ENCODE peak calls at places on chromosomes 2 and 18, in eight cellular contexts. W, D, F, E, G, I, U and M are unnamed samples.

GRCh38 chr2:27681844-27682243 is 18.2 kb downstream of the SLC4A1AP start:
- DNase-seq in W (peak; percentile 69), D (peak; percentile 51), F (peak; percentile 37), E (no peak), G (no peak), I (peak; percentile 62), U (no peak), M (no peak)

GRCh38 chr18:38402509-38402908 is 836.9 kb upstream of the CELF4 start:
- DNase-seq in W (no peak), D (no peak), F (no peak), E (no peak), G (no peak), I (no peak), U (no peak), M (no peak)

GRCh38 chr2:229089806-229090205 is 181.3 kb downstream of the PID1 start:
- DNase-seq in W (peak; percentile 61), D (no peak), F (no peak), E (no peak), G (no peak), I (peak; percentile 34), U (no peak), M (no peak)

GRCh38 chr2:18883626-18884456 is 294.5 kb upstream of the NT5C1B start:
- DNase-seq in W (peak; percentile 53), D (peak; percentile 62), F (peak; percentile 32), E (no peak), G (no peak), I (peak; percentile 38), U (no peak), M (peak; percentile 46)

GRCh38 chr2:160970052-160970846 is 190.0 kb upstream of the TANK start:
- DNase-seq in W (peak; percentile 83), D (peak; percentile 82), F (peak; percentile 39), E (no peak), G (peak; percentile 9), I (peak; percentile 87), U (no peak), M (peak; percentile 77)

GRCh38 chr2:69616755-69617154 is 26.8 kb downstream of the AAK1 start:
- DNase-seq in W (no peak), D (no peak), F (peak; percentile 58), E (no peak), G (peak; percentile 54), I (no peak), U (no peak), M (peak; percentile 39)

GRCh38 chr2:222561817-222562424 is 94.0 kb downstream of the FARSB start:
- DNase-seq in W (peak; percentile 54), D (peak; percentile 22), F (peak; percentile 39), E (no peak), G (peak; percentile 71), I (peak; percentile 63), U (no peak), M (peak; percentile 78)

GRCh38 chr2:19536136-19536535 is 177.7 kb upstream of the OSR1 start:
- DNase-seq in W (peak; percentile 64), D (no peak), F (peak; percentile 46), E (no peak), G (no peak), I (no peak), U (no peak), M (no peak)

GRCh38 chr2:237866119-237866621 is 6.7 kb downstream of the RAMP1 start:
- DNase-seq in W (peak; percentile 48), D (peak; percentile 78), F (no peak), E (no peak), G (no peak), I (peak; percentile 77), U (peak; percentile 18), M (peak; percentile 43)

GRCh38 chr18:77016133-77016839 is 116.3 kb downstream of the MBP start:
- DNase-seq in W (no peak), D (no peak), F (no peak), E (no peak), G (no peak), I (no peak), U (no peak), M (no peak)

GRCh38 chr18:54090856-54091255 is 133.6 kb downstream of the MBD2 start:
- DNase-seq in W (no peak), D (no peak), F (peak; percentile 41), E (no peak), G (no peak), I (no peak), U (no peak), M (peak; percentile 14)

GRCh38 chr2:140509765-140510164 is 1621.1 kb downstream of the LRP1B start:
- DNase-seq in W (no peak), D (no peak), F (no peak), E (no peak), G (no peak), I (no peak), U (no peak), M (no peak)

DNA sequence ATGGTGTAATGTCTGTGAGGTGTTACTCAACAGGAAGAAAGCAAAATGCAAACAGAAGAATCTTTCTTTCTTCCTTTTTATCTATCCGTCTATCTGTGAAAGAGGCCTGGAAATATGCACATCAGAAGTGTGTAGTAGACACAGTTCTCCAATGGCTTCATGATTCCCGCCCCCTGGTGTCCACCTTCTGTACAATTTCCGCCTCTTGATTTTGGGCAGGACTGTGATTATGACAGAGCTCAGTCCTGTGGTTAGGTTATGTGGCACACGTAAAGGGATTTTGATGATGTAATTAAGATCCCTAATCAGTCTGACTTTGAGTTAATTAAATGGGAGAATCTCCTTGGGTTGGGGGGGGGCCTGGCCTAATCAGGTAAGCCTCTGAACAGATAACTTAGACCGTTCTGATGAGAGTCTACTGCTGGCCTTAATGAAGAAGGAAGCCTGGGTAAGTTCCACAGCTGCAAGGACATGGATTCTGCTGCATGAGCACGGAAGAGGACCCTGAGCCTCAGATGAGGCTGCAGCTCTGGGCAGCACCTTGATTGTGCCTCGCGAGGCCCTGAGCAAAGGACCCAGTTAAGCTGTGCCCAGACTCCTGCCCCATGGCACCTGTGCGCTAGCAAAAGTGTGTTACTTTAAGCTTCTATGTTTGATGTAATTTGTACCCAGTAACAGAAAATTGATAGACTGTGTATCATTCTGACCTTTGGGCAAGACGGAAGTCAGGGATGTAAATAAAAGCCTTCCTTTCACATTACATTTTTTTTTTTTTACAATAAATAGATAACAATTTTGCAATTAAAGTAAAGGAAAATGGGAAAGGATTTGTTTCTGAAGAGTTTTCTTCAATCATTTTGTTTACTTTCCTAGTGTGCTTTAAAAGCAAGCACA is 11.3 kb upstream of the KCNF1 start:
- DNase-seq in W (no peak), D (peak; percentile 10), F (peak; percentile 69), E (no peak), G (peak; percentile 74), I (no peak), U (no peak), M (peak; percentile 82)
- TF ChIP-seq CTCF in W (peak; percentile 9), D (peak; percentile 21), F (peak; percentile 43), E (no peak), G (no peak), I (peak; percentile 25), U (no peak), M (peak; percentile 30)

DNA sequence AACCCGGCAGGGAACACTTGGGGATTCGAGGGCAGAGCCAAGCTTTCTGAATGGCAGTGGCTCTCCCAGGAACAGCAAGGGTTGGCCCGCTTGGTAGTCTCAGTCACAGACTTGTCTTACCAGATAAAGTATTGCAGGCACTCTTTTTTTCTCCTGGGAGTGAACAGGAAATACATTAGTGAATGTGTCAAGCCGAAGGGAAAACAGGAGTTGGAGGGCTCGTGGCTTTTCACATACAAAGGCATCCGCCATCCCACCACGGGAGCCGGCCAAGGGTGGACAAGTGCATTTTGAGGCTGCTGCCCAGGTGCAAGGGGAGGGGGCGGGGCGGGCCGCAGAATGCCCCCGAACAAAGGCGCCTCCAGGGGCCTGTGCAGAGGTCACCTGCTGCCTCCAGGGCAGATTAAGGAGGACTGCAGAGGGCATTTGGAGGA is 163.3 kb upstream of the SIX3 start:
- DNase-seq in W (no peak), D (no peak), F (no peak), E (no peak), G (no peak), I (no peak), U (no peak), M (no peak)
- TF ChIP-seq CTCF in W (no peak), D (no peak), F (no peak), E (no peak), G (no peak), I (no peak), U (no peak), M (no peak)

DNA sequence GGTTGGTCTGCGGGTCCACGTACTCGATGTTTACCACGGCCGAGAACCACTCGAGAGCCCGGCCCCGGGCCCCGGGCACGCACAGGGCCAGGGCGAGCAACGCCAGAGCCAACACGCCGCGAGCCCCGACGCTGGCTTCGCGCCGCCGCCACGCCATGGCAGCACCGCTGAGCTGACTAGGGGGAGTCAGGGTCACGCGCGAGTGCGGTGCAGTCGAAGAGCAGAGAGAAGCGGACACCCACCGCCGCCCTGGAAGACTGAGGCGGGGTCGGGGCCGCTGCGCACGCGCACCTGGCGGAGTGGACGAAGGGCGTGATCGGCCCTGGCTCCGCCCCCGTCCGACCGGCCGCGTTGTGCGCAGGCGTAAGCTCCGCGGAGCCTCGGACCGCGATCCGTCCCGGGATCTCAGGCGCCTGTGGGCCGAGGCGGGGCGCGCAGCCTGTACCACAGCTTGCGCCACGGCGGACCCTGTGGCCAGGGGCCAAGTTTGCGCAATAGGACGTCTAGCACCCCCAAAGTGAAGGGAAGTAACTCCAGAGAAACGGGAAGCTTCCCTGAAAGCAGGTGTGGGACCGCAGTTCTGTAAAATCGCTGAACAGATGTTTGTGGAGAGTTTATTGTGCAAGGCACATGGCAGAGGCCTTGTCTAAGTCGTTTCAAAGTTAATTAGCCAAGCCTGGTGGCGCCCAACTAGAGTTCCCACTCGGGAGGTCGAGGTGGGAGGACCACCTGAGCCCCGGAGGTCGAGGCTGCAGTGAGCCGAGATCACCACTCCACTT is at the start of gene RNF149:
- DNase-seq in W (peak; percentile 85), D (peak; percentile 86), F (peak; percentile 85), E (peak; percentile 80), G (peak; percentile 97), I (peak; percentile 87), U (peak; percentile 76), M (peak; percentile 90)
- TF ChIP-seq CTCF in W (no peak), D (no peak), F (no peak), E (no peak), G (no peak), I (no peak), U (peak; percentile 51), M (no peak)

GRCh38 chr18:13890962-13891361 is 24.4 kb downstream of the MC2R start:
- DNase-seq in W (no peak), D (no peak), F (no peak), E (no peak), G (no peak), I (no peak), U (no peak), M (no peak)

GRCh38 chr18:13893418-13893760 is 21.9 kb downstream of the MC2R start:
- DNase-seq in W (no peak), D (no peak), F (no peak), E (no peak), G (peak; percentile 80), I (no peak), U (no peak), M (no peak)

GRCh38 chr18:13892098-13892497 is 23.2 kb downstream of the MC2R start:
- DNase-seq in W (no peak), D (no peak), F (no peak), E (no peak), G (no peak), I (no peak), U (no peak), M (no peak)

GRCh38 chr18:13888317-13888716 is 27.0 kb downstream of the MC2R start:
- DNase-seq in W (no peak), D (no peak), F (no peak), E (no peak), G (no peak), I (no peak), U (no peak), M (no peak)

DNA sequence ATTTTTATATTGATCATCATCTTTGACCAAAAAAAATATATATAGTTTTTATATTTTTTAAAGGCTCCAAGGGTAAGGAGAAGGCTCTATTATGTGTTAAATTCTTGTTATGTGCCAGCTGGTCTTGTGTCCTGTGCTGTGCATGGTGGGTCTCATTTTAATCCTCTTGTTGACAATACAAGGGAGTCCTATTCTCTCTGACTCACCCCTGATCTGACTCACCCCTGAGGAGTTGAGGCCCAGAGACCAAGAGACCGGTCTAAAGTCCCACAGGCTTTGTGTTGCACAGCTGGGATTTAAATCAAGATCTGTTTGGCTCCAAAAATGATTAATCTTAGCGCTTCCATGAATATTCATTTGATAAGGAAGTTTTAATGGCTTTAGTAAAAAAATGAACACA is 25.7 kb downstream of the MC2R start:
- DNase-seq in W (peak; percentile 1), D (no peak), F (peak; percentile 8), E (no peak), G (no peak), I (no peak), U (no peak), M (peak; percentile 75)
- TF ChIP-seq CTCF in W (no peak), D (no peak), F (no peak), E (no peak), G (no peak), I (no peak), U (no peak), M (no peak)